ENCODE peak calls at places on chromosomes 12 and 14, in nine cellular contexts. I is activated naive CD8-positive, alpha-beta T cell treated with anti-CD3 and anti-CD28 coated beads, Interleukin-2, amount 50 U/mL, for 24 hours; M is transverse colon; Q is stomach; A is MM.1S; D is stimulated activated effector memory CD8-positive, alpha-beta T cell treated with anti-CD3 and anti-CD28 coated beads, Interleukin-12 subunit alpha, Interleukin-12 subunit beta, amount 100 ng/mL, for 72 hours; E is WERI-Rb-1; L is cardiac fibroblast; Z is stimulated activated CD8-positive, alpha-beta memory T cell treated with anti-CD3 and anti-CD28 coated beads, Interleukin-15, amount 100 ng/mL, for 48 hours. C is an unnamed sample.

GRCh38 chr12:54173906-54174471 is 14.8 kb downstream of the SMUG1 start:
- DNase-seq in M (no peak), E (no peak), I (no peak), Z (no peak), D (no peak), A (no peak), L (no peak), Q (no peak), C (no peak)

GRCh38 chr12:32290411-32290810 is 108.9 kb upstream of the FGD4 start:
- DNase-seq in Z (no peak), L (peak), M (no peak), D (no peak), I (no peak), A (no peak), E (no peak), Q (no peak), C (peak)

GRCh38 chr14:80304125-80304766 is 92.9 kb upstream of the DIO2 start:
- DNase-seq in I (no peak), D (no peak), L (peak), A (no peak), Q (no peak), Z (no peak), M (no peak), E (no peak), C (no peak)

GRCh38 chr12:22255097-22255496 is 79.4 kb downstream of the ST8SIA1 start:
- DNase-seq in D (no peak), Z (no peak), M (no peak), Q (no peak), L (no peak), A (no peak), E (no peak), I (no peak), C (no peak)

GRCh38 chr12:90069711-90070110 is 361.1 kb upstream of the ATP2B1 start:
- DNase-seq in Q (no peak), Z (no peak), M (no peak), D (no peak), E (no peak), A (no peak), L (no peak), I (no peak), C (no peak)

GRCh38 chr12:54411398-54412241 is 7.4 kb downstream of the ITGA5 start:
- DNase-seq in E (no peak), I (peak), A (no peak), D (no peak), Q (peak), L (peak), M (peak), Z (peak), C (peak)

GRCh38 chr14:99672506-99673327 is 11.4 kb upstream of the CYP46A1 start:
- DNase-seq in D (no peak), L (no peak), Q (no peak), A (peak), Z (no peak), M (no peak), E (no peak), I (no peak), C (no peak)

GRCh38 chr14:91058017-91058675 is 2.3 kb downstream of the RPS6KA5 start:
- DNase-seq in I (no peak), L (no peak), D (no peak), A (no peak), Z (no peak), M (no peak), E (no peak), Q (no peak), C (no peak)

GRCh38 chr12:43255642-43256041 is 296.4 kb downstream of the ADAMTS20 start:
- DNase-seq in Z (no peak), M (no peak), I (no peak), L (no peak), D (no peak), Q (no peak), A (no peak), E (no peak), C (no peak)

C was measured in AG20443.